ENCODE peak calls at places on chromosome 3, in six cellular contexts. W, V, O, Y, B and N are unnamed samples.

GRCh38 chr3:52829906-52830463 is 487 bp downstream of the ITIH4 start:
- DNase-seq in W (no peak), V (no peak), O (no peak), Y (no peak), B (no peak), N (no peak)

GRCh38 chr3:182981038-182981380 is 671 bp upstream of the DCUN1D1 start:
- DNase-seq in W (no peak), V (no peak), O (no peak), Y (no peak), B (no peak), N (no peak)

GRCh38 chr3:60555704-60556340 is 695.4 kb downstream of the FHIT start:
- DNase-seq in W (no peak), V (no peak), O (no peak), Y (no peak), B (no peak), N (peak; percentile 65)

GRCh38 chr3:186298876-186299275 is 63.2 kb downstream of the DGKG start:
- DNase-seq in W (no peak), V (no peak), O (no peak), Y (no peak), B (no peak), N (no peak)

GRCh38 chr3:61452536-61452991 is 108.8 kb upstream of the PTPRG start:
- DNase-seq in W (no peak), V (no peak), O (no peak), Y (no peak), B (no peak), N (no peak)

GRCh38 chr3:194418671-194419070 is 19.6 kb upstream of the GP5 start:
- DNase-seq in W (no peak), V (no peak), O (no peak), Y (no peak), B (no peak), N (no peak)

GRCh38 chr3:184380210-184380626 is 364 bp downstream of the CHRD start:
- DNase-seq in W (peak; percentile 72), V (peak; percentile 69), O (no peak), Y (no peak), B (peak; percentile 74), N (peak; percentile 65)

GRCh38 chr3:11434017-11434526 is 161.9 kb downstream of the ATG7 start:
- DNase-seq in W (peak; percentile 54), V (no peak), O (no peak), Y (no peak), B (peak; percentile 36), N (no peak)

GRCh38 chr3:130759692-130760338 is 13.2 kb upstream of the PIK3R4 start:
- DNase-seq in W (no peak), V (peak; percentile 33), O (peak; percentile 76), Y (peak; percentile 70), B (peak; percentile 65), N (peak; percentile 71)

GRCh38 chr3:63948995-63949394 is 36.8 kb upstream of the SCAANT1 start:
- DNase-seq in W (no peak), V (no peak), O (no peak), Y (no peak), B (no peak), N (no peak)

GRCh38 chr3:196432137-196432879 is at the start of gene UBXN7:
- DNase-seq in W (peak; percentile 96), V (peak; percentile 97), O (peak; percentile 96), Y (peak; percentile 82), B (peak; percentile 93), N (peak; percentile 94)

GRCh38 chr3:55482496-55483195 is 4.5 kb downstream of the WNT5A start:
- DNase-seq in W (no peak), V (no peak), O (no peak), Y (no peak), B (no peak), N (no peak)

GRCh38 chr3:111324142-111324541 is 217.9 kb upstream of the CD96 start:
- DNase-seq in W (no peak), V (no peak), O (no peak), Y (no peak), B (no peak), N (no peak)

GRCh38 chr3:30550246-30550645 is 56.2 kb upstream of the TGFBR2 start:
- DNase-seq in W (no peak), V (no peak), O (no peak), Y (no peak), B (no peak), N (no peak)

GRCh38 chr3:87437765-87438164 is 161.4 kb upstream of the POU1F1 start:
- DNase-seq in W (no peak), V (no peak), O (no peak), Y (no peak), B (no peak), N (no peak)

GRCh38 chr3:141272906-141273662 is 41.5 kb downstream of the PXYLP1 start:
- DNase-seq in W (peak; percentile 18), V (no peak), O (no peak), Y (no peak), B (no peak), N (no peak)

GRCh38 chr3:89692601-89693000 is 585.2 kb downstream of the EPHA3 start:
- DNase-seq in W (no peak), V (no peak), O (no peak), Y (no peak), B (no peak), N (no peak)

GRCh38 chr3:32177702-32178198 is 60.7 kb upstream of the CMTM8 start:
- DNase-seq in W (peak; percentile 56), V (peak; percentile 36), O (peak; percentile 85), Y (peak; percentile 23), B (peak; percentile 93), N (peak; percentile 81)

GRCh38 chr3:155747286-155747685 is 2.4 kb upstream of the PLCH1 start:
- DNase-seq in W (no peak), V (peak; percentile 14), O (no peak), Y (no peak), B (no peak), N (no peak)

GRCh38 chr3:170307998-170308398 is 49.5 kb upstream of the SKIL start:
- DNase-seq in W (no peak), V (no peak), O (no peak), Y (no peak), B (peak; percentile 78), N (no peak)

GRCh38 chr3:156668073-156668763 is 6.2 kb upstream of the TIPARP start:
- DNase-seq in W (no peak), V (no peak), O (peak; percentile 15), Y (no peak), B (peak; percentile 15), N (peak; percentile 24)

GRCh38 chr3:156787015-156787414 is 39.1 kb upstream of the LEKR1 start:
- DNase-seq in W (no peak), V (no peak), O (peak; percentile 10), Y (no peak), B (no peak), N (no peak)

GRCh38 chr3:194364652-194365434 is 4.7 kb downstream of the LRRC15 start:
- DNase-seq in W (no peak), V (peak; percentile 86), O (no peak), Y (no peak), B (peak; percentile 18), N (peak; percentile 94)

GRCh38 chr3:195451373-195452000 is 8.7 kb upstream of the ACAP2 start:
- DNase-seq in W (no peak), V (peak; percentile 83), O (no peak), Y (no peak), B (no peak), N (peak; percentile 96)

GRCh38 chr3:27729748-27730611 is 7.9 kb upstream of the EOMES start:
- DNase-seq in W (no peak), V (no peak), O (no peak), Y (no peak), B (no peak), N (no peak)

GRCh38 chr3:95097493-95097892 is 1034.6 kb downstream of the NSUN3 start:
- DNase-seq in W (no peak), V (no peak), O (no peak), Y (no peak), B (no peak), N (no peak)

GRCh38 chr3:194871864-194872668 is 186.4 kb downstream of the FAM43A start:
- DNase-seq in W (no peak), V (no peak), O (no peak), Y (no peak), B (peak; percentile 44), N (no peak)

GRCh38 chr3:30544811-30545210 is 61.6 kb upstream of the TGFBR2 start:
- DNase-seq in W (no peak), V (no peak), O (no peak), Y (no peak), B (peak; percentile 10), N (no peak)

GRCh38 chr3:59820352-59820934 is 770.6 kb upstream of the CFAP20DC start:
- DNase-seq in W (no peak), V (no peak), O (no peak), Y (no peak), B (no peak), N (no peak)